ENCODE peak calls at places on chromosomes 4 and X, in eight cellular contexts. U, J, F, V, L, O, N and H are unnamed samples.

GRCh38 chr4:136864580-136865185 is 667.6 kb downstream of the PCDH18 start:
- DNase-seq in U (peak), J (peak), F (peak), V (peak), L (peak), O (no peak), N (peak), H (no peak)

GRCh38 chrX:108415891-108416290 is 22.3 kb downstream of the COL4A6 start:
- DNase-seq in U (no peak), J (no peak), F (no peak), V (no peak), L (no peak), O (no peak), N (no peak), H (no peak)

GRCh38 chrX:79259073-79259689 is 108.0 kb downstream of the ITM2A start:
- DNase-seq in U (no peak), J (no peak), F (no peak), V (no peak), L (no peak), O (peak), N (no peak), H (peak)

GRCh38 chr4:13656569-13656988 is 29.1 kb upstream of the BOD1L1 start:
- DNase-seq in U (no peak), J (peak), F (peak), V (peak), L (no peak), O (peak), N (peak), H (peak)

GRCh38 chr4:76585897-76586360 is 150.9 kb downstream of the SHROOM3 start:
- DNase-seq in U (peak), J (no peak), F (peak), V (peak), L (no peak), O (no peak), N (no peak), H (peak)

GRCh38 chr4:26815199-26815598 is 45.4 kb upstream of the STIM2 start:
- DNase-seq in U (no peak), J (no peak), F (no peak), V (no peak), L (no peak), O (no peak), N (no peak), H (no peak)

GRCh38 chrX:107565916-107566602 is 62.3 kb upstream of the PRPS1 start:
- DNase-seq in U (peak), J (no peak), F (peak), V (peak), L (no peak), O (no peak), N (no peak), H (no peak)

GRCh38 chrX:41518127-41518840 is 71.1 kb downstream of the NYX start:
- DNase-seq in U (no peak), J (no peak), F (no peak), V (no peak), L (no peak), O (no peak), N (no peak), H (no peak)

GRCh38 chr4:169338246-169338645 is 67.5 kb upstream of the SH3RF1 start:
- DNase-seq in U (no peak), J (no peak), F (no peak), V (no peak), L (no peak), O (no peak), N (no peak), H (no peak)

GRCh38 chr4:5280845-5281244 is 229.6 kb downstream of the STK32B start:
- DNase-seq in U (no peak), J (no peak), F (no peak), V (no peak), L (no peak), O (no peak), N (no peak), H (peak)

GRCh38 chr4:87529187-87529586 is at the start of gene SPARCL1:
- DNase-seq in U (no peak), J (peak), F (no peak), V (no peak), L (peak), O (no peak), N (peak), H (no peak)

GRCh38 chrX:2324116-2324515 is 176.7 kb downstream of the DHRSX start:
- DNase-seq in U (no peak), J (no peak), F (no peak), V (no peak), L (no peak), O (no peak), N (no peak), H (no peak)

GRCh38 chr4:182175788-182176519 is 67.2 kb upstream of the TENM3 start:
- DNase-seq in U (no peak), J (no peak), F (peak), V (no peak), L (no peak), O (no peak), N (no peak), H (no peak)

GRCh38 chr4:6360385-6360784 is 90.7 kb downstream of the WFS1 start:
- DNase-seq in U (no peak), J (peak), F (no peak), V (peak), L (peak), O (no peak), N (no peak), H (no peak)

GRCh38 chr4:2322801-2323200 is 60.9 kb upstream of the MXD4 start:
- DNase-seq in U (no peak), J (peak), F (no peak), V (no peak), L (no peak), O (no peak), N (no peak), H (no peak)

GRCh38 chrX:153519569-153520285 is 2.3 kb downstream of the ATP2B3 start:
- DNase-seq in U (no peak), J (peak), F (no peak), V (no peak), L (no peak), O (no peak), N (no peak), H (no peak)

GRCh38 chr4:38621004-38621684 is 42.9 kb upstream of the KLF3 start:
- DNase-seq in U (peak), J (peak), F (peak), V (no peak), L (no peak), O (no peak), N (no peak), H (no peak)

GRCh38 chr4:37970702-37971101 is 10.5 kb downstream of the PTTG2 start:
- DNase-seq in U (no peak), J (no peak), F (peak), V (no peak), L (no peak), O (peak), N (peak), H (peak)

GRCh38 chr4:139734201-139734874 is 68.7 kb downstream of the MGST2 start:
- DNase-seq in U (peak), J (peak), F (peak), V (no peak), L (no peak), O (no peak), N (peak), H (no peak)

GRCh38 chr4:179671609-179672008 is 2229.4 kb upstream of the AGA start:
- DNase-seq in U (no peak), J (no peak), F (no peak), V (no peak), L (no peak), O (no peak), N (no peak), H (no peak)

GRCh38 chr4:78200004-78200403 is 142.9 kb downstream of the FRAS1 start:
- DNase-seq in U (no peak), J (no peak), F (no peak), V (no peak), L (no peak), O (no peak), N (no peak), H (no peak)

GRCh38 chrX:74514384-74514783 is 93.1 kb downstream of the SLC16A2 start:
- DNase-seq in U (no peak), J (no peak), F (peak), V (no peak), L (no peak), O (no peak), N (no peak), H (no peak)

GRCh38 chr4:86356831-86357230 is 3.0 kb downstream of the MAPK10 start:
- DNase-seq in U (no peak), J (no peak), F (no peak), V (no peak), L (no peak), O (no peak), N (peak), H (no peak)

GRCh38 chrX:53088136-53088974 is 5.6 kb upstream of the KANTR start:
- DNase-seq in U (peak), J (peak), F (peak), V (peak), L (peak), O (peak), N (no peak), H (peak)